ENCODE peak calls at places on chromosomes 12 and 14, in eight cellular contexts. K is mesothelial cell of epicardium, D is putamen, Z is H4, B is SJSA1, Y is lower lobe of right lung, E is H7, H is KG1. G is an unnamed sample.

GRCh38 chr14:29709490-29709889 is 218.2 kb downstream of the PRKD1 start:
- DNase-seq in K (no peak), D (no peak), Z (peak; percentile 5), B (no peak), Y (no peak), E (no peak), H (no peak), G (no peak)

GRCh38 chr12:121767525-121768016 is 25.9 kb downstream of the RHOF start:
- DNase-seq in K (no peak), D (peak; percentile 43), Z (no peak), B (peak; percentile 50), Y (no peak), E (no peak), H (no peak), G (no peak)

GRCh38 chr12:56998981-56999380 is 7.4 kb downstream of the ZBTB39 start:
- DNase-seq in K (no peak), D (no peak), Z (no peak), B (no peak), Y (no peak), E (no peak), H (no peak), G (no peak)

GRCh38 chr14:67423424-67423823 is 11.5 kb upstream of the PLEK2 start:
- DNase-seq in K (no peak), D (no peak), Z (no peak), B (no peak), Y (no peak), E (no peak), H (no peak), G (no peak)

GRCh38 chr14:97976861-97977260 is 1179.7 kb downstream of the VRK1 start:
- DNase-seq in K (no peak), D (no peak), Z (no peak), B (no peak), Y (peak; percentile 40), E (no peak), H (no peak), G (no peak)

GRCh38 chr12:124518051-124518932 is 49.1 kb downstream of the NCOR2 start:
- DNase-seq in K (peak; percentile 99), D (peak; percentile 98), Z (peak; percentile 97), B (peak; percentile 96), Y (peak; percentile 96), E (peak; percentile 87), H (peak; percentile 38), G (peak; percentile 97)

GRCh38 chr14:101328412-101329149 is 232.7 kb upstream of the DIO3 start:
- DNase-seq in K (no peak), D (no peak), Z (no peak), B (no peak), Y (no peak), E (no peak), H (no peak), G (no peak)

GRCh38 chr12:107903377-107904061 is 129.0 kb downstream of the ASCL4 start:
- DNase-seq in K (peak; percentile 61), D (no peak), Z (no peak), B (no peak), Y (peak; percentile 84), E (peak; percentile 94), H (no peak), G (peak; percentile 23)

G was measured in mammary epithelial cell.